ENCODE peak calls at places on chromosomes 13 and 19, in six cellular contexts. C is K562, I is HCT116, P is A549, J is HepG2, M is NB4. W is an unnamed sample.

GRCh38 chr13:33740134-33740538 is 77.8 kb upstream of the RFC3 start:
- DNase-seq in C (no peak), I (no peak), P (no peak), J (no peak), M (no peak), W (peak)

GRCh38 chr19:46601318-46602224 is at the start of gene CALM3:
- DNase-seq in C (peak), I (no peak), P (no peak), J (no peak), M (peak), W (peak)

GRCh38 chr13:113002206-113002821 is 33.3 kb downstream of the MCF2L start:
- DNase-seq in C (peak), I (no peak), P (no peak), J (peak), M (no peak), W (no peak)

GRCh38 chr19:30086220-30086619 is 144.2 kb downstream of the URI1 start:
- DNase-seq in C (no peak), I (no peak), P (no peak), J (no peak), M (no peak), W (no peak)

GRCh38 chr13:48066310-48066989 is 28.5 kb downstream of the MED4 start:
- DNase-seq in C (no peak), I (no peak), P (no peak), J (peak), M (peak), W (no peak)

GRCh38 chr13:108828053-108828806 is 198.8 kb downstream of the MYO16 start:
- DNase-seq in C (no peak), I (no peak), P (no peak), J (no peak), M (no peak), W (no peak)

GRCh38 chr13:101393140-101393539 is 23.2 kb downstream of the NALCN start:
- DNase-seq in C (no peak), I (no peak), P (no peak), J (no peak), M (no peak), W (no peak)

GRCh38 chr19:28009696-28010095 is 1203.3 kb downstream of the UQCRFS1 start:
- DNase-seq in C (no peak), I (no peak), P (no peak), J (no peak), M (no peak), W (no peak)

GRCh38 chr19:30919737-30920136 is 429.5 kb downstream of the TSHZ3 start:
- DNase-seq in C (no peak), I (no peak), P (no peak), J (no peak), M (no peak), W (no peak)

GRCh38 chr13:51827254-51827653 is 17.7 kb downstream of the TMEM272 start:
- DNase-seq in C (no peak), I (no peak), P (no peak), J (no peak), M (peak), W (no peak)

GRCh38 chr13:79405501-79405830 is 589 bp downstream of the RBM26 start:
- DNase-seq in C (no peak), I (no peak), P (peak), J (no peak), M (no peak), W (peak)

GRCh38 chr19:4449826-4450075 is 7.8 kb downstream of the UBXN6 start:
- DNase-seq in C (no peak), I (no peak), P (no peak), J (no peak), M (no peak), W (no peak)

GRCh38 chr19:10717054-10717355 is 874 bp upstream of the DNM2 start:
- DNase-seq in C (no peak), I (no peak), P (no peak), J (no peak), M (no peak), W (no peak)

GRCh38 chr19:2150794-2151338 is 500 bp downstream of the AP3D1 start:
- DNase-seq in C (peak), I (no peak), P (no peak), J (no peak), M (peak), W (peak)

GRCh38 chr13:104832265-104832664 is 1703.2 kb downstream of the EFNB2 start:
- DNase-seq in C (no peak), I (no peak), P (no peak), J (no peak), M (no peak), W (no peak)

GRCh38 chr19:28961772-28962500 is 251.0 kb downstream of the UQCRFS1 start:
- DNase-seq in C (no peak), I (no peak), P (no peak), J (no peak), M (no peak), W (no peak)

GRCh38 chr13:65095118-65095517 is 2135.0 kb downstream of the PCDH9 start:
- DNase-seq in C (no peak), I (no peak), P (no peak), J (no peak), M (no peak), W (no peak)

GRCh38 chr13:83378901-83379300 is 503.4 kb downstream of the SLITRK1 start:
- DNase-seq in C (no peak), I (no peak), P (no peak), J (no peak), M (peak), W (no peak)

GRCh38 chr19:55529636-55530230 is 7.2 kb downstream of the SBK2 start:
- DNase-seq in C (no peak), I (no peak), P (no peak), J (no peak), M (no peak), W (no peak)

GRCh38 chr19:42277821-42278809 is 9.1 kb downstream of the CIC start:
- DNase-seq in C (no peak), I (no peak), P (no peak), J (no peak), M (no peak), W (peak)

GRCh38 chr19:17240062-17240854 is 5.5 kb downstream of the NR2F6 start:
- DNase-seq in C (no peak), I (no peak), P (no peak), J (peak), M (no peak), W (no peak)

GRCh38 chr13:93289842-93290241 is 63.2 kb downstream of the GPC6 start:
- DNase-seq in C (no peak), I (no peak), P (no peak), J (no peak), M (no peak), W (no peak)

GRCh38 chr13:113607477-113608245 is 23.1 kb downstream of the TFDP1 start:
- DNase-seq in C (no peak), I (no peak), P (no peak), J (no peak), M (no peak), W (no peak)

GRCh38 chr13:38618336-38618735 is 68.5 kb upstream of the FREM2 start:
- DNase-seq in C (no peak), I (no peak), P (no peak), J (no peak), M (no peak), W (no peak)

GRCh38 chr13:97256343-97256783 is 34.2 kb downstream of the MBNL2 start:
- DNase-seq in C (peak), I (peak), P (peak), J (peak), M (no peak), W (peak)

GRCh38 chr13:40191186-40191980 is 475.1 kb downstream of the FOXO1 start:
- DNase-seq in C (no peak), I (no peak), P (no peak), J (no peak), M (no peak), W (no peak)

GRCh38 chr13:33931397-33931987 is 113.5 kb downstream of the RFC3 start:
- DNase-seq in C (peak), I (peak), P (peak), J (peak), M (peak), W (peak)

GRCh38 chr13:28819748-28820098 is 416 bp upstream of the MTUS2 start:
- DNase-seq in C (peak), I (no peak), P (peak), J (peak), M (peak), W (peak)

GRCh38 chr13:28817204-28817603 is 2.9 kb upstream of the MTUS2 start:
- DNase-seq in C (peak), I (no peak), P (peak), J (peak), M (no peak), W (no peak)

GRCh38 chr13:28820099-28821051 is at the start of gene MTUS2:
- DNase-seq in C (peak), I (no peak), P (no peak), J (no peak), M (no peak), W (peak)

GRCh38 chr13:28822161-28822560 is 2.0 kb downstream of the MTUS2 start:
- DNase-seq in C (no peak), I (no peak), P (no peak), J (no peak), M (no peak), W (no peak)

DNA sequence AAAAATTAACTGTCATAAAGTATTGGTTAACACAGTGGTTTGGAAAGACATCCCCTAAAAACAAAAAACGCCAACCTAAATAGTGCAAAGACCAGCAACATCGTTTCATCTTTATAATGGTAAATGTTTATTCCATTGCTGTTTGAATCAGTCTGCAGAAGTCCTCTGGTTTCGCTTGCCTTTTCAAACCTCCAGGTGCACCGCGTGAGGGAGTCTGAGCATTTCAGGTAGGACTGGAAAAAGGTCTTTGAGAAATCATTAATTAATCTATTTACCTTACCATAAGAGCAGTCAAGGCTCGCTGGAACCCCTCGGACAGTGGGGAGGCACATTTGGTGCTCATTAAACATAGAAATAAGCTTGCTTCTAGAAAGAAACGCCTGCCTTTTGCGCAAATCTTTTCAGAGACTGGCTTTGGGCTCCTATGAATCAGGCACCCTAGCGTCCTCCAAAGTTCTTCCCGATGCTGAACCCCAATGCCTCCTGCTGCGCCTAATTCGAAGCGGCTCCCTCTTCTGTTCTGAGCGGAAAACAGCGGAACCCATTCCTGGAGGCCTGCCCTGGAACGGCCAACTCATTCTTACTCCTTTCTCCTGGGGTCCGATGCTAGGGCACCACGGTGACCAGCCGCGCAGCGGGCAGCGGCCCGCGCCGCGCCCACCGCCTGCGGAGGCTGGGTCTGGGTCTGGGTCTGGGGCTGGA is 942 bp upstream of the MTUS2 start:
- DNase-seq in C (peak), I (no peak), P (peak), J (no peak), M (peak), W (peak)
- H3K4me3 ChIP-seq in C (no peak), I (peak), P (peak), J (no peak), M (no peak), W (no peak)

DNA sequence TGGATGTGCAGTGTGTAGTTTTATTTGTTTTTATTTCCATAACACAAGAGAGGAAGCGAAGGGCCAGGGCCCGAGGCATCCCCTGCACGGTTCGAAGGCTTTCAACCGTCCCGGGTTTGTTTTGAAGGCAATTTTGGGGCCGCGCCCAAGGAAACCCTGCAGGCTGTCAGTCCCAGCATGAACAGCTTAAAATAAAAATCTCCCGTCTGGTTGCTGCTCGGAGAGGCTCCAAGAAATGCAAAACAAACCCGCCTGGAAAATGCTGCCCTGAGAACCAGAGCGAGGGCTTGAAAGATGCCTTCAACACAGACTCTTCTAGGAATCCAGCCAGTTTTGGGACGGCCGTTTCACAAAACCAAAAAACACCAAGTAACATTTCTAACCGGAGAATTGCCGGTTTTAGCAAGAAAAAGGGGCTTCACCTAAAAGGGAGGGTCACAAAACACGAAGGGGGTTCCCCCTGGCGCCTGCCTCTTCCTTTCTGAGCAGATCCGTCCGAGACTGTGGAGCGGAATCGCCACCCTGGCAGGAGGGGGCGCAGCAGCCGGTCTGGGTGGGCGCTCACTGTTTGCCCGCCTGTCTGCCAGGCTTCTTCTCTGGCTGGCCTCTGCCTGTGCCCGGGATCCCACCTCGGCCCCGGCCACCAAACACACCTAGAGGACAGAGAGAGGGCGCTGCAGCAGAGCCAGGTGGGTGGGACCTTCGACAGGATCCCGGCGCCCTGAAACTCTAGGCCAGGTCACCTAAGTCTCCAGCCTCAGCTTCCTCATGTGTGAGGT is 15.8 kb downstream of the LSM4 start:
- DNase-seq in C (no peak), I (no peak), P (no peak), J (no peak), M (no peak), W (no peak)
- TF ChIP-seq MAX in C (no peak), I (no peak), P (no peak), J (no peak), M (no peak), W (no peak)

GRCh38 chr19:40303765-40304164 is 18.6 kb upstream of the AKT2 start:
- DNase-seq in C (no peak), I (no peak), P (no peak), J (no peak), M (no peak), W (no peak)

GRCh38 chr19:40302224-40303011 is 17.3 kb upstream of the AKT2 start:
- DNase-seq in C (no peak), I (no peak), P (no peak), J (no peak), M (no peak), W (no peak)

GRCh38 chr19:40300668-40301067 is 15.5 kb upstream of the AKT2 start:
- DNase-seq in C (no peak), I (no peak), P (no peak), J (no peak), M (no peak), W (no peak)

GRCh38 chr19:40305403-40305802 is 20.3 kb upstream of the AKT2 start:
- DNase-seq in C (peak), I (peak), P (peak), J (peak), M (peak), W (peak)

DNA sequence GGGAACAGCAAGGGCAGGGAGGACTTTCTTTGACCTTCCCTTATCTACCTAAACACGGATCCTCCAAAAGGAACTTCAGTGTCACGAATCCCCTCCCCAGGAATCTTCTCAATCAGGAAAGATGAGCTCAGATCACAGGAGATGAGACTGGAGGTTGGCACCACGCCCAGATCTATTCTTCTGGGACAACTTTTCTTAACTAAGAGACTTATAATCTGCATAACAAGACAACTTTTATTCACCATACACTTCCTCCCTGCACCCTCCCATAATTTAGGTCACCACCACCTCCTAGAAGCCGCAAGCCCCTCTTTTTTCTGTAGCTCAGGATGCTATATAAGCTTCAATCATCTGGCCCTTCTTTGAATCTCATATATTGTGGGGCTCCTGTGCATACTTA is 19.2 kb upstream of the AKT2 start:
- DNase-seq in C (no peak), I (no peak), P (no peak), J (no peak), M (no peak), W (no peak)
- H3K4me3 ChIP-seq in C (no peak), I (no peak), P (no peak), J (no peak), M (no peak), W (no peak)

DNA sequence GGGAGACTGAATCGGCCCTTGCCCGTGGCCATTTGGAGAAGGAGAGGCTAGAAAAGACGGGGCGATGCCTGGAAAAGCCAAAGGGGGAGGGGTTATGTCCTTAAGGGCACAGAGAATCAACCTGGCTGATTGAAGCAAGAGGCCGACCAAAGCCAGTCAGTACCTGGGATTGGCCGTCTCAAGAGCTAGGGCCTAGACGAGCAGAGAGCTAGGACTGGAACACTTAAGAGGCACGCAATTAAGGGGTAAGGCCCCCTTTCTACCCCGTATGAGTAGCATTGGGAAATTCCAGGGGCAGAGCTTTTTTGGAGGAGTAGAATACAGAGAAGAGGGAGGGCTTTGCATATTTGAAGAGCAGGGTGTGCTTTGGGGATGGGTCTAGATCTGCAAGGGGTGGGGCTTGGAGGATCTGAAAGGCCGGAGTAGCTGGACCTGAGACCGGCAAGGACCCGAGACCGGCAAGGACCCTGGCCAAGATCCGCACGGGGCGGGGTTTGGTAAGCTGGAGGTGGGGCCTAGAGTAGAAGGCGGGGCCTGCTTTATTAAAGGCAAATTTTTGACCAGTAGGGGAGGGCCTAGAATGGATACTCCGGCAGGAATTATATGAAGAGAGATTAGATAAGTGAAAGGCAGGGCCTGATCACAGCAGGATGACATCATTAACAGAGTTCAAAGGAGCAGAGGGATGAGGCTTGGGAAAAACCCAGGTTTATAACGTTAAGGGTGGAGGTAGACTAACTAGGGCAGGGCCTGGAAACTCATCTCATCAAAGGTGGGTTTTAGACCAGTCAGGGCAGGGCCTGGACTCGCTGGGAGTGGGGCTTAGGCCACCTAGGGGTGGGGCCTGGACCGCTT is 10.7 kb upstream of the CACNG6 start:
- DNase-seq in C (peak), I (peak), P (peak), J (peak), M (no peak), W (peak)
- TF ChIP-seq MAX in C (no peak), I (no peak), P (no peak), J (no peak), M (no peak), W (no peak)

GRCh38 chr19:32339988-32340874 is 5.2 kb upstream of the ZNF507 start:
- DNase-seq in C (peak), I (no peak), P (peak), J (peak), M (peak), W (peak)

GRCh38 chr19:32336259-32337111 is 8.9 kb upstream of the ZNF507 start:
- DNase-seq in C (no peak), I (no peak), P (no peak), J (peak), M (peak), W (no peak)

GRCh38 chr19:32342695-32343094 is 2.7 kb upstream of the ZNF507 start:
- DNase-seq in C (no peak), I (no peak), P (no peak), J (no peak), M (no peak), W (no peak)

GRCh38 chr19:32333227-32333626 is 12.2 kb upstream of the ZNF507 start:
- DNase-seq in C (no peak), I (no peak), P (no peak), J (no peak), M (no peak), W (no peak)

DNA sequence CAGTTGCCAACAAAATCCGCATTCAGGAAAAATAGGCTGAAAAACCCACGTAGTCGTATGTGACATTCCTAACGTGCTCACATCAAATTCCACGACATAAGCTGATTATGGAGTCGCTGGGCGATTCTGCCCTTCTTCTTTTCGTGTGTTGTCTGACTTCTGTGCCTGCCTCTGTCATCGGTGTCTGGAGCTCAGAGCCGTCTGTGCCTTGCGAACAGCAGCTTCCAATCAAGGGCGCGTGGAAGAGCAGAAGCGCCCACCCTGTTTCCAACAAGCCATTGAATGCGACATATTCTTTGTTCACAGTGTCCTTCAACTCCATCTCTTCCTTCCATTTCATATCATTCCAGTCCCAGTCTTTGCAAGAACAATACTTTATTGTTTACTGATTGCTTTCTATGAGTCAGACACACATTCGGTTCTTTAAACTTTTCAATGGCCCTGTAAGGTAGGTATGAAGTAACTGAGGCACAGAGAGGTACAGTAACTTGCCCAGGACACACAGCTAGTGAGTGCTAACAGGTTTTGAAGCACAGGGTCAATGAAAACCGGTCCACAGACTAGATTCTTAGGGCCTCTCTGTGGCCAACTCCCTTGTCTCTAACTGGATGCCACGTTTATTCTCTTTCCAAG is 8.1 kb upstream of the ZNF507 start:
- DNase-seq in C (no peak), I (no peak), P (no peak), J (peak), M (no peak), W (no peak)
- H3K4me3 ChIP-seq in C (no peak), I (no peak), P (no peak), J (peak), M (no peak), W (no peak)

GRCh38 chr13:24267283-24267682 is 42.1 kb upstream of the C1QTNF9 start:
- DNase-seq in C (no peak), I (no peak), P (no peak), J (no peak), M (no peak), W (no peak)
- TF ChIP-seq MAX in C (no peak), I (no peak), P (no peak), J (no peak), M (no peak), W (no peak)

W was measured in endothelial cell of umbilical vein.